ENCODE peak calls at places on chromosomes 3 and 15, in eight cellular contexts. K is HEK293T, U is GF-D8, V is Daoy, L is GM20000, I is right atrium auricular region, N is NCI-H774, Y is AG09319. B is an unnamed sample.
A peak's percentile ranks its signal among the peaks of the same experiment; 100 is the strongest.

GRCh38 chr3:114411292-114411691 is 117.5 kb downstream of the TIGIT start:
- DNase-seq in K (no peak), U (no peak), V (peak; percentile 27), L (no peak), I (no peak), N (no peak), Y (peak; percentile 57), B (peak; percentile 74)

GRCh38 chr3:71389911-71390573 is 193.5 kb downstream of the FOXP1 start:
- DNase-seq in K (no peak), U (peak; percentile 62), V (peak; percentile 69), L (no peak), I (peak; percentile 68), N (no peak), Y (no peak), B (peak; percentile 81)

GRCh38 chr3:46163551-46163981 is 44.5 kb downstream of the CCR1 start:
- DNase-seq in K (no peak), U (no peak), V (no peak), L (no peak), I (no peak), N (no peak), Y (no peak), B (peak; percentile 21)

GRCh38 chr3:11291808-11292207 is 19.6 kb downstream of the ATG7 start:
- DNase-seq in K (no peak), U (no peak), V (no peak), L (no peak), I (no peak), N (no peak), Y (no peak), B (no peak)

GRCh38 chr3:102205647-102206046 is 229.2 kb upstream of the ZPLD1 start:
- DNase-seq in K (no peak), U (no peak), V (no peak), L (no peak), I (no peak), N (no peak), Y (no peak), B (no peak)

GRCh38 chr3:63878394-63879089 is 14.9 kb downstream of the ATXN7 start:
- DNase-seq in K (no peak), U (no peak), V (no peak), L (no peak), I (no peak), N (no peak), Y (no peak), B (no peak)

GRCh38 chr3:16174389-16174788 is at the start of gene GALNT15:
- DNase-seq in K (no peak), U (no peak), V (peak; percentile 83), L (no peak), I (peak; percentile 96), N (no peak), Y (peak; percentile 87), B (peak; percentile 96)

GRCh38 chr3:10722921-10723320 is 93.1 kb upstream of the SLC6A11 start:
- DNase-seq in K (no peak), U (no peak), V (no peak), L (no peak), I (no peak), N (no peak), Y (no peak), B (no peak)

GRCh38 chr3:69869021-69869420 is 129.8 kb downstream of the MITF start:
- DNase-seq in K (no peak), U (no peak), V (no peak), L (no peak), I (no peak), N (no peak), Y (no peak), B (no peak)

GRCh38 chr15:63791236-63791635 is 42.5 kb downstream of the HERC1 start:
- DNase-seq in K (no peak), U (no peak), V (no peak), L (no peak), I (no peak), N (no peak), Y (no peak), B (peak; percentile 58)

GRCh38 chr3:17872457-17872856 is 130.0 kb upstream of the TBC1D5 start:
- DNase-seq in K (no peak), U (no peak), V (no peak), L (no peak), I (no peak), N (no peak), Y (no peak), B (no peak)

B was measured in iris pigment epithelial cell.